ENCODE peak calls at places on chromosomes 7 and 10, in five cellular contexts. A is PC-3, Z is EH, G is RPMI7951, E is NCI-H2029. B is an unnamed sample.

GRCh38 chr7:146008293-146008692 is 108.3 kb upstream of the CNTNAP2 start:
- DNase-seq in Z (no peak), G (no peak), E (no peak), A (no peak), B (no peak)

GRCh38 chr10:30028006-30028441 is 31.4 kb downstream of the JCAD start:
- DNase-seq in Z (no peak), G (no peak), A (no peak), E (no peak), B (no peak)

GRCh38 chr10:84114088-84114667 is 25.1 kb upstream of the GHITM start:
- DNase-seq in Z (no peak), A (peak), G (no peak), E (no peak), B (no peak)

GRCh38 chr10:48456808-48457761 is 147.8 kb downstream of the ARHGAP22 start:
- DNase-seq in G (no peak), A (no peak), E (no peak), Z (no peak), B (no peak)

GRCh38 chr10:3908183-3908582 is 123.2 kb upstream of the KLF6 start:
- DNase-seq in E (no peak), Z (no peak), G (no peak), A (no peak), B (no peak)

GRCh38 chr7:71563276-71563675 is 431.3 kb downstream of the GALNT17 start:
- DNase-seq in Z (no peak), G (no peak), E (no peak), A (no peak), B (no peak)

GRCh38 chr10:11707936-11708335 is 34.2 kb upstream of the ECHDC3 start:
- DNase-seq in Z (no peak), G (no peak), A (no peak), E (no peak), B (no peak)

GRCh38 chr10:93006435-93007039 is 54.1 kb upstream of the CYP26C1 start:
- DNase-seq in G (peak), A (peak), E (no peak), Z (peak), B (no peak)

GRCh38 chr7:155665957-155666287 is 21.5 kb downstream of the RBM33 start:
- DNase-seq in G (peak), Z (peak), E (no peak), A (peak), B (no peak)

GRCh38 chr10:1020460-1020859 is 5.2 kb downstream of the IDI2 start:
- DNase-seq in A (no peak), Z (no peak), E (no peak), G (no peak), B (no peak)

GRCh38 chr7:136528329-136528728 is 340.1 kb upstream of the CHRM2 start:
- DNase-seq in Z (peak), G (peak), E (no peak), A (peak), B (no peak)

GRCh38 chr7:22002731-22003130 is 57.0 kb upstream of the CDCA7L start:
- DNase-seq in G (no peak), Z (peak), E (no peak), A (no peak), B (no peak)

GRCh38 chr7:63073736-63074135 is 924.9 kb upstream of the ZNF722 start:
- DNase-seq in E (no peak), Z (no peak), G (no peak), A (no peak), B (no peak)

GRCh38 chr7:2278026-2278425 is 36.0 kb downstream of the NUDT1 start:
- DNase-seq in E (no peak), Z (no peak), A (no peak), G (no peak), B (no peak)

GRCh38 chr10:10497245-10497644 is 520.4 kb upstream of the CELF2 start:
- DNase-seq in E (no peak), G (no peak), Z (no peak), A (no peak), B (no peak)

GRCh38 chr10:29895436-29895835 is 163.9 kb downstream of the JCAD start:
- DNase-seq in E (no peak), Z (peak), A (no peak), G (peak), B (no peak)

GRCh38 chr10:45408421-45409319 is 34.7 kb downstream of the ALOX5 start:
- DNase-seq in E (no peak), G (no peak), A (no peak), Z (no peak), B (no peak)

GRCh38 chr7:150902078-150903033 is 50.0 kb downstream of the AOC1 start:
- DNase-seq in E (no peak), A (no peak), G (no peak), Z (no peak), B (no peak)

GRCh38 chr7:100147278-100147677 is 1.4 kb upstream of the LAMTOR4 start:
- DNase-seq in Z (no peak), G (no peak), A (no peak), E (no peak), B (no peak)

GRCh38 chr7:134421998-134422397 is 36.9 kb downstream of the AKR1B1 start:
- DNase-seq in G (peak), Z (peak), A (peak), E (no peak), B (no peak)

GRCh38 chr7:157224627-157225026 is 85.9 kb downstream of the UBE3C start:
- DNase-seq in Z (peak), E (no peak), A (peak), G (peak), B (no peak)

GRCh38 chr10:1376384-1376945 is 320.3 kb downstream of the WDR37 start:
- DNase-seq in E (no peak), A (no peak), G (no peak), Z (no peak), B (no peak)

B was measured in substantia nigra.